ENCODE peak calls at places on chromosomes 1 and 21, in six cellular contexts. R is CD8-positive, alpha-beta memory T cell; E is CD8-positive, alpha-beta T cell; W is esophagus muscularis mucosa; M is endodermal cell; N is RWPE1. Z is an unnamed sample.

GRCh38 chr1:156676820-156677615 is at the start of gene NES:
- DNase-seq in M (peak), W (no peak), E (no peak), R (no peak), N (no peak), Z (no peak)

GRCh38 chr1:70778934-70779333 is 268.7 kb downstream of the PTGER3 start:
- DNase-seq in E (no peak), M (no peak), R (no peak), N (no peak), W (no peak), Z (no peak)

GRCh38 chr1:201084171-201084766 is 28.0 kb downstream of the CACNA1S start:
- DNase-seq in E (no peak), N (no peak), W (no peak), R (no peak), M (no peak), Z (no peak)

GRCh38 chr1:87178451-87178850 is 150.2 kb upstream of the LMO4 start:
- DNase-seq in E (no peak), W (peak), M (no peak), R (no peak), N (no peak), Z (no peak)

GRCh38 chr1:8598783-8599182 is 218.7 kb downstream of the RERE start:
- DNase-seq in W (no peak), R (no peak), M (no peak), N (no peak), E (no peak), Z (peak)

GRCh38 chr1:18836654-18837053 is 22.8 kb downstream of the TAS1R2 start:
- DNase-seq in R (no peak), W (no peak), M (no peak), E (no peak), N (peak), Z (no peak)

GRCh38 chr1:184555665-184556641 is 169.1 kb downstream of the C1orf21 start:
- DNase-seq in W (no peak), R (no peak), M (no peak), N (peak), E (no peak), Z (no peak)

GRCh38 chr1:62194651-62195282 is at the start of gene L1TD1:
- DNase-seq in E (no peak), N (no peak), R (no peak), W (no peak), M (peak), Z (no peak)

GRCh38 chr1:94654031-94654430 is 112.5 kb upstream of the F3 start:
- DNase-seq in N (peak), W (no peak), M (peak), R (no peak), E (no peak), Z (no peak)

GRCh38 chr1:229046251-229046853 is 224.6 kb upstream of the RAB4A start:
- DNase-seq in R (no peak), N (no peak), W (peak), M (peak), E (peak), Z (no peak)

GRCh38 chr1:67817319-67817718 is 15.9 kb downstream of the GNG12 start:
- DNase-seq in N (no peak), W (no peak), R (no peak), E (no peak), M (no peak), Z (no peak)

DNA sequence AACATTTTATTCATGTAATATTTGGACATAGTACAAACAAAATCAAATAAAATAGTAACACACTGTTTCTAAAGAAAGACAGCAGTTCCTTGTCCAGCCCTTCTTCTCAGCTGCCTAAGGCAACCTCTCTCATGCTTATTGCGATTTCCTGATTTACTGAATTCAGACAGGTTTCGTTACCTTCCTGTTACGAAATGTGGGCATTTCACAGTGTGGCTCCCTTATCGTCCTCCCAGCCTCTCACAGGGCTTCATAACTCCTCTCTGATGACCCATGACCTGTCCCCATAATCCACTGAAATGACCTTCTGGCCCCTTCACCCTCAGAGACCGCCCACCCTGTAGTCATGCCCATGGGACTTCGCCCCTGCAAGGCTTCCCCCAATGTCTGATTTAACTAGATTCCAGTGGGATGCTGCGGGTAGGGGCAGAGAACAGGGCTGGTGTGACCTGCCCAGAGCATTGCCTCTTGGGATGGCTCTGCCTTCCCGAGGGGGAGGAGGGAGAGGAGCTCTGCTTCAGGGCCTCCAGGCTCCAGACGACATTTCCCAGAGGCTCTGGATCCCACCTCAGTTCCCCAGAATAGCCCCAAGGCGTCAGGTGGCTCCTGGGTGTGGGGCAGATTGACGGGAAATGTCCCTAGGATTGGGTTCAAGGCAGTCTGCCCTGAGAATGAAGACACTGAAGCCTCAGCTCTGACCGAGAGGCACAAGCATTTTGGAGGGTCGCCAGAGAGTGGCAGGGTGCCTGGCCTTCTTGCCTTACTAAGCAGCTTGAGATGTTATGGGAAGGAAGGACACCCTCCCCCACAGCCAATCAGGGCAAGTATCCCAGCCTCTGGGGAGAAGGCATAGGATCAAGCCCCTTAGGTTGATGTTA is 20.6 kb downstream of the PADI2 start:
- DNase-seq in W (no peak), M (no peak), E (no peak), R (no peak), N (no peak), Z (no peak)
- H3K27ac ChIP-seq in W (no peak), M (no peak), E (no peak), R (no peak), N (peak), Z (peak)

GRCh38 chr1:189779034-189779433 is 698.6 kb downstream of the BRINP3 start:
- DNase-seq in R (no peak), W (no peak), E (no peak), M (no peak), N (no peak), Z (no peak)
- H3K27ac ChIP-seq in R (no peak), W (no peak), E (no peak), M (no peak), N (no peak), Z (no peak)

DNA sequence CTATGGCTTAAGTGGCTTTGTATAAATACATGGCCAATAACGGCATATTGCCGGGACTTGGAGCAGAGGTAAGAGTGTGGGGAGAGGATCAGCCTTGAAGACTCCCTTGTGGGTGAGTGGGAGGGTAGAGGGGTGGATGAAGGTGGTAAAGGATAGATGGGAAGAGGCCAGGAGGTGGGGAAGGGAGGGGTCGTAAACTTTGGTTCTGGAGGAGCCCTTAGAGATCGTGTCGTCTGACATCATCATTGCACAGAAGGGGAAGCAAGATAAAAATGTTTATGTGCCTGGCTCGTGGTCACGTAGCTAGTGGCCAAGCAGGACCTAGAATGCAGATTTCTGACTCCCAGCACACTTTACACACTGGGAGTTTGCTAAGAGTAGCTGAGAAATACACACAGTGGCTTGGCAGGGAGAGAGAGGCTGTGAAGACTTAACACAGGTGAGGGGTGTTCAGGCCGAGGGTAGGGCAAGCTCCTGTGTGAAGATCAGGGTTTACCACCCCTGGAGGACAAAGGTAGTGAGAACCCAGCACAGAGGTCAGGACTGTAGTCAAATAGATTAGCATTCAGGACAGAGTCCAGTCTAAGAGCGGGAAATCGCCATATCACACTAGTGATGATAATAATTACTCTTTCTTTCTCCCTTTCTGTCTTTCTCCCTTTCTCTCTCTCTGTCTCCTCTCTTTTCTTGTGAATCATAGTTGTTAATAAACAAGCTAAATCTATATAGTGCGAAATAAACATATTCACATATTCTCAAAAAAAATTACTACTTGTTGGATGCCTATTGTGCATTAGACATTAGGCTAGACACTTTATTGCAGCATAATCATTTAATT is 75.5 kb downstream of the LRRC8D start:
- DNase-seq in E (no peak), M (no peak), R (no peak), W (no peak), N (no peak), Z (no peak)
- H3K27ac ChIP-seq in E (no peak), M (no peak), R (peak), W (no peak), N (no peak), Z (no peak)

GRCh38 chr1:158017800-158018595 is 24.6 kb downstream of the KIRREL1 start:
- DNase-seq in R (no peak), M (no peak), E (no peak), W (no peak), N (no peak), Z (no peak)
- H3K27ac ChIP-seq in R (no peak), M (peak), E (no peak), W (peak), N (peak), Z (no peak)

GRCh38 chr21:26795398-26795790 is 49.8 kb downstream of the ADAMTS1 start:
- DNase-seq in N (no peak), E (no peak), R (no peak), M (no peak), W (no peak), Z (no peak)
- H3K27ac ChIP-seq in N (no peak), E (no peak), R (no peak), M (no peak), W (no peak), Z (peak)

GRCh38 chr1:25573961-25574360 is 30.6 kb downstream of the LDLRAP1 start:
- DNase-seq in E (no peak), N (no peak), W (no peak), R (no peak), M (peak), Z (no peak)
- H3K27ac ChIP-seq in E (no peak), N (peak), W (no peak), R (no peak), M (no peak), Z (no peak)

DNA sequence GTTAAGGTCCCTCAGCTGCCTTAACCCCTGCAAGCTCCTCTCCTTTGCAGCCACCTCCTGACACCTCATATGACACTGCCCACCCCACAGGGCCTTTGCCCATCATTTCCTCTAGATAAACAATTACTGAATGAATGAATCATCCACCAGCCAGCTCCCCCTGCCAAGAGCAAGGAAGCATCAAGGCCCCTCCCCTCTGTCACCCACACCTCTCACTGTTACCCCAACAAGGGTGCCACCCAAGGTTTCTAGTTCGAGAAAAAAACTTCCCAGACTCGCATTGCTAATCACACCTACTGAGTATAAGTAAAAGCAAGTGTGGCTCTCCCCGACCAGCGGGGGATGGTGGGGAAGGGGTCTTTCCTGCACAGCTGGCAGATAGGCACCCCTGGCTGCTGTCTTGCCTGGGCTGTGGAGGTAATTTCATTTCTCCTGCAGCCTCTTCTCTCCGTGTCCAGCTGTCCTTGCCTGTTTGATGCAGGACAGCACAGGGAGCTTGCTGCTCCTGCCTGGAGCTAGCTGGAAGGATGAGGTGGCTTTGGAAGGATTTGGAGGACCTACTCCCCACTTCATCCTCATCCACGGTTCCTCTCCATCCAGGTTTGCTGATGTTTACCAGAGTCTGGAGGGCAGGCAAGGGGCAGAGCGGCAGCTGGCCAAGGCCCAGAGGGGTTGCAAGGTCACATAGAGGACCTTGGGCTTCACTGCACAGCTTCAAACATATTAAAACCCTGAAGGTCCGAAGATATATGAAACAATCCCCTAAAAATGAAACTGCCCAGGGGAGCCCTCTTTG is 33.1 kb upstream of the LBR start:
- DNase-seq in R (peak), M (no peak), W (no peak), N (no peak), E (peak), Z (no peak)
- H3K27ac ChIP-seq in R (no peak), M (no peak), W (peak), N (peak), E (peak), Z (no peak)

GRCh38 chr1:32743380-32744062 is 41.0 kb upstream of the SYNC start:
- DNase-seq in M (no peak), R (no peak), N (no peak), W (no peak), E (no peak), Z (no peak)

GRCh38 chr1:32746130-32746529 is 43.6 kb upstream of the SYNC start:
- DNase-seq in W (no peak), N (no peak), M (no peak), R (no peak), E (no peak), Z (no peak)

GRCh38 chr1:32742132-32742947 is 39.8 kb upstream of the SYNC start:
- DNase-seq in E (no peak), N (peak), R (no peak), W (no peak), M (peak), Z (no peak)

GRCh38 chr1:32742956-32743355 is 40.4 kb upstream of the SYNC start:
- DNase-seq in E (no peak), M (no peak), N (peak), W (no peak), R (no peak), Z (no peak)

GRCh38 chr1:32744063-32744410 is 41.5 kb upstream of the SYNC start:
- DNase-seq in N (no peak), E (no peak), M (no peak), R (no peak), W (no peak), Z (no peak)
- H3K27ac ChIP-seq in N (peak), E (no peak), M (no peak), R (no peak), W (peak), Z (no peak)